ENCODE peak calls at places on chromosomes 3 and 15, in four cellular contexts. One of them, this sample, is unnamed.

GRCh38 chr3:15899438-15899837 is 101.7 kb upstream of the ANKRD28 start:
- DNase-seq in cardiac fibroblast: peak
- DNase-seq in RPMI8226: no peak
- DNase-seq in NCI-H82: peak
- DNase-seq in this sample: no peak

GRCh38 chr3:97821413-97821809 is 400 bp upstream of the CRYBG3 start:
- DNase-seq in RPMI8226: peak
- DNase-seq in NCI-H82: peak
- DNase-seq in cardiac fibroblast: no peak
- DNase-seq in this sample: no peak

GRCh38 chr15:50247819-50248650 is 17.5 kb downstream of the HDC start:
- DNase-seq in RPMI8226: peak
- DNase-seq in NCI-H82: no peak
- DNase-seq in cardiac fibroblast: no peak
- DNase-seq in this sample: no peak

GRCh38 chr3:66531256-66531655 is 30.4 kb upstream of the LRIG1 start:
- DNase-seq in cardiac fibroblast: no peak
- DNase-seq in NCI-H82: no peak
- DNase-seq in RPMI8226: no peak
- DNase-seq in this sample: no peak

GRCh38 chr15:85406916-85407315 is 26.5 kb downstream of the AKAP13 start:
- DNase-seq in cardiac fibroblast: peak
- DNase-seq in RPMI8226: no peak
- DNase-seq in NCI-H82: no peak
- DNase-seq in this sample: no peak

GRCh38 chr3:55668359-55668758 is 181.3 kb upstream of the WNT5A start:
- DNase-seq in cardiac fibroblast: no peak
- DNase-seq in NCI-H82: no peak
- DNase-seq in RPMI8226: no peak
- DNase-seq in this sample: no peak

GRCh38 chr3:112806903-112807302 is 39.8 kb downstream of the CD200R1L start:
- DNase-seq in NCI-H82: no peak
- DNase-seq in cardiac fibroblast: no peak
- DNase-seq in RPMI8226: no peak
- DNase-seq in this sample: no peak

GRCh38 chr3:64158334-64158733 is 66.9 kb downstream of the PRICKLE2 start:
- DNase-seq in cardiac fibroblast: peak
- DNase-seq in NCI-H82: no peak
- DNase-seq in RPMI8226: no peak
- DNase-seq in this sample: no peak

GRCh38 chr3:39346785-39347585 is 17.5 kb downstream of the CCR8 start:
- DNase-seq in RPMI8226: no peak
- DNase-seq in cardiac fibroblast: no peak
- DNase-seq in NCI-H82: no peak
- DNase-seq in this sample: no peak

GRCh38 chr15:89150286-89150685 is 62.0 kb downstream of the ABHD2 start:
- DNase-seq in RPMI8226: no peak
- DNase-seq in cardiac fibroblast: no peak
- DNase-seq in NCI-H82: no peak
- DNase-seq in this sample: no peak

GRCh38 chr3:10260211-10260701 is 12.0 kb downstream of the TATDN2 start:
- DNase-seq in RPMI8226: no peak
- DNase-seq in cardiac fibroblast: no peak
- DNase-seq in NCI-H82: no peak
- DNase-seq in this sample: no peak

GRCh38 chr15:49327927-49328326 is 95.1 kb upstream of the FGF7 start:
- DNase-seq in RPMI8226: no peak
- DNase-seq in NCI-H82: no peak
- DNase-seq in cardiac fibroblast: no peak
- DNase-seq in this sample: no peak

GRCh38 chr3:181052256-181052655 is 62.7 kb upstream of the DNAJC19 start:
- DNase-seq in cardiac fibroblast: no peak
- DNase-seq in NCI-H82: no peak
- DNase-seq in RPMI8226: no peak
- DNase-seq in this sample: no peak

GRCh38 chr3:131349946-131350347 is 31.6 kb upstream of the NUDT16 start:
- DNase-seq in RPMI8226: no peak
- DNase-seq in NCI-H82: no peak
- DNase-seq in cardiac fibroblast: peak
- DNase-seq in this sample: no peak

GRCh38 chr15:66921319-66921718 is 144.1 kb upstream of the SMAD3 start:
- DNase-seq in RPMI8226: peak
- DNase-seq in cardiac fibroblast: peak
- DNase-seq in NCI-H82: no peak
- DNase-seq in this sample: no peak

GRCh38 chr15:61528590-61528929 is 299.5 kb upstream of the RORA start:
- DNase-seq in NCI-H82: peak
- DNase-seq in RPMI8226: no peak
- DNase-seq in cardiac fibroblast: peak
- DNase-seq in this sample: no peak

GRCh38 chr3:102510663-102511062 is 75.8 kb downstream of the ZPLD1 start:
- DNase-seq in cardiac fibroblast: no peak
- DNase-seq in NCI-H82: peak
- DNase-seq in RPMI8226: no peak
- DNase-seq in this sample: no peak

GRCh38 chr15:33656090-33656670 is 312.1 kb upstream of the CHRM5 start:
- DNase-seq in RPMI8226: no peak
- DNase-seq in cardiac fibroblast: no peak
- DNase-seq in NCI-H82: no peak
- DNase-seq in this sample: no peak

GRCh38 chr3:38756892-38757291 is 59.1 kb downstream of the SCN10A start:
- DNase-seq in cardiac fibroblast: no peak
- DNase-seq in NCI-H82: no peak
- DNase-seq in RPMI8226: no peak
- DNase-seq in this sample: no peak

GRCh38 chr3:74590620-74591262 is 23.7 kb downstream of the CNTN3 start:
- DNase-seq in cardiac fibroblast: no peak
- DNase-seq in RPMI8226: no peak
- DNase-seq in NCI-H82: no peak
- DNase-seq in this sample: no peak

GRCh38 chr3:123687286-123687685 is 102.4 kb upstream of the HACD2 start:
- DNase-seq in NCI-H82: no peak
- DNase-seq in cardiac fibroblast: no peak
- DNase-seq in RPMI8226: no peak
- DNase-seq in this sample: no peak

GRCh38 chr15:26443321-26443720 is 329.5 kb downstream of the GABRB3 start:
- DNase-seq in NCI-H82: no peak
- DNase-seq in cardiac fibroblast: no peak
- DNase-seq in RPMI8226: no peak
- DNase-seq in this sample: no peak

GRCh38 chr3:17047904-17048303 is 163.1 kb downstream of the PLCL2 start:
- DNase-seq in RPMI8226: no peak
- DNase-seq in NCI-H82: peak
- DNase-seq in cardiac fibroblast: no peak
- DNase-seq in this sample: no peak

GRCh38 chr3:85571835-85572234 is 613.0 kb downstream of the CADM2 start:
- DNase-seq in RPMI8226: no peak
- DNase-seq in NCI-H82: no peak
- DNase-seq in cardiac fibroblast: no peak
- DNase-seq in this sample: no peak

GRCh38 chr3:41836360-41837134 is 125.4 kb downstream of the ULK4 start:
- DNase-seq in NCI-H82: no peak
- DNase-seq in cardiac fibroblast: no peak
- DNase-seq in RPMI8226: no peak
- DNase-seq in this sample: no peak

GRCh38 chr3:133384331-133385027 is 15.4 kb upstream of the BFSP2 start:
- DNase-seq in RPMI8226: peak
- DNase-seq in NCI-H82: peak
- DNase-seq in cardiac fibroblast: peak
- DNase-seq in this sample: peak

GRCh38 chr15:48897144-48897814 is 19.3 kb downstream of the EID1 start:
- DNase-seq in RPMI8226: no peak
- DNase-seq in cardiac fibroblast: peak
- DNase-seq in NCI-H82: no peak
- DNase-seq in this sample: no peak

GRCh38 chr15:58473720-58474119 is 41.9 kb downstream of the LIPC start:
- DNase-seq in cardiac fibroblast: peak
- DNase-seq in NCI-H82: no peak
- DNase-seq in RPMI8226: no peak
- DNase-seq in this sample: no peak

GRCh38 chr15:96327155-96327741 is 3.3 kb upstream of the NR2F2 start:
- DNase-seq in RPMI8226: peak
- DNase-seq in NCI-H82: peak
- DNase-seq in cardiac fibroblast: peak
- DNase-seq in this sample: no peak

GRCh38 chr3:146746190-146746589 is 141.0 kb upstream of the PLSCR5 start:
- DNase-seq in NCI-H82: no peak
- DNase-seq in RPMI8226: no peak
- DNase-seq in cardiac fibroblast: peak
- DNase-seq in this sample: no peak

GRCh38 chr15:59825926-59826325 is 136.8 kb upstream of the BNIP2 start:
- DNase-seq in RPMI8226: no peak
- DNase-seq in cardiac fibroblast: no peak
- DNase-seq in NCI-H82: no peak
- DNase-seq in this sample: no peak

GRCh38 chr3:175200391-175200790 is 341.3 kb downstream of the NAALADL2 start:
- DNase-seq in NCI-H82: no peak
- DNase-seq in cardiac fibroblast: no peak
- DNase-seq in RPMI8226: no peak
- DNase-seq in this sample: no peak

GRCh38 chr3:44960387-44961026 is 15.5 kb downstream of the ZDHHC3 start:
- DNase-seq in cardiac fibroblast: no peak
- DNase-seq in RPMI8226: no peak
- DNase-seq in NCI-H82: no peak
- DNase-seq in this sample: no peak

GRCh38 chr3:77906102-77906709 is 866.3 kb downstream of the ROBO2 start:
- DNase-seq in RPMI8226: no peak
- DNase-seq in NCI-H82: no peak
- DNase-seq in cardiac fibroblast: no peak
- DNase-seq in this sample: no peak

GRCh38 chr15:77029166-77030041 is 34.5 kb downstream of the PSTPIP1 start:
- DNase-seq in RPMI8226: no peak
- DNase-seq in cardiac fibroblast: no peak
- DNase-seq in NCI-H82: no peak
- DNase-seq in this sample: peak

GRCh38 chr3:47984089-47984759 is 32.0 kb downstream of the MAP4 start:
- DNase-seq in NCI-H82: no peak
- DNase-seq in RPMI8226: no peak
- DNase-seq in cardiac fibroblast: peak
- DNase-seq in this sample: no peak

GRCh38 chr3:164230385-164231094 is 847.8 kb downstream of the SI start:
- DNase-seq in cardiac fibroblast: no peak
- DNase-seq in NCI-H82: peak
- DNase-seq in RPMI8226: no peak
- DNase-seq in this sample: no peak

GRCh38 chr15:83747050-83747717 is 93.3 kb downstream of the ADAMTSL3 start:
- DNase-seq in cardiac fibroblast: peak
- DNase-seq in RPMI8226: no peak
- DNase-seq in NCI-H82: peak
- DNase-seq in this sample: no peak

GRCh38 chr15:48516125-48516524 is 129.4 kb downstream of the FBN1 start:
- DNase-seq in cardiac fibroblast: peak
- DNase-seq in NCI-H82: no peak
- DNase-seq in RPMI8226: no peak
- DNase-seq in this sample: no peak